ENCODE peak calls at places on chromosomes 5 and 9, in seven cellular contexts. P is HT1080; M is EL; X is BJ; D is activated naive CD4-positive, alpha-beta T cell; Y is naive thymus-derived CD8-positive, alpha-beta T cell; J is glomerular endothelial cell. Z is an unnamed sample.

GRCh38 chr5:97903742-97904141 is 720.7 kb upstream of the RIOK2 start:
- DNase-seq in J (no peak), M (no peak), P (no peak), Y (no peak), X (no peak), D (no peak), Z (no peak)

GRCh38 chr9:761793-762190 is 79.7 kb upstream of the DMRT1 start:
- DNase-seq in Y (no peak), D (no peak), P (no peak), X (no peak), J (no peak), M (no peak), Z (no peak)

GRCh38 chr9:134684375-134684723 is 42.7 kb downstream of the COL5A1 start:
- DNase-seq in X (no peak), P (no peak), Y (no peak), D (no peak), J (no peak), M (no peak), Z (no peak)

GRCh38 chr5:142491260-142491659 is 166.4 kb upstream of the SPRY4 start:
- DNase-seq in J (no peak), D (no peak), X (no peak), P (no peak), M (no peak), Y (no peak), Z (no peak)

GRCh38 chr5:1868886-1869285 is 13.8 kb downstream of the IRX4 start:
- DNase-seq in Y (no peak), M (no peak), P (no peak), X (no peak), D (no peak), J (no peak), Z (no peak)

GRCh38 chr9:98811051-98811650 is 3.7 kb downstream of the GALNT12 start:
- DNase-seq in Y (no peak), J (no peak), D (no peak), M (peak; percentile 85), X (peak; percentile 78), P (peak; percentile 58), Z (peak; percentile 73)

GRCh38 chr9:71250626-71251025 is 129.2 kb upstream of the TRPM3 start:
- DNase-seq in P (no peak), M (no peak), J (no peak), D (no peak), X (no peak), Y (no peak), Z (no peak)

GRCh38 chr5:170267431-170268152 is 30.0 kb downstream of the LCP2 start:
- DNase-seq in P (peak; percentile 62), J (no peak), D (peak; percentile 69), X (no peak), M (peak; percentile 68), Y (peak; percentile 74), Z (peak; percentile 76)

GRCh38 chr5:32780508-32780919 is 69.4 kb downstream of the NPR3 start:
- DNase-seq in Y (no peak), D (no peak), J (no peak), M (peak; percentile 28), P (no peak), X (no peak), Z (no peak)

GRCh38 chr5:13498279-13498678 is 446.2 kb downstream of the DNAH5 start:
- DNase-seq in D (no peak), J (no peak), Y (no peak), P (no peak), X (no peak), M (no peak), Z (no peak)

GRCh38 chr9:91758491-91758981 is 191.5 kb downstream of the ROR2 start:
- DNase-seq in X (no peak), Y (no peak), D (no peak), J (no peak), P (peak; percentile 31), M (peak; percentile 69), Z (peak; percentile 48)

GRCh38 chr5:76787237-76787636 is 31.6 kb upstream of the F2RL1 start:
- DNase-seq in D (no peak), J (no peak), Y (no peak), P (no peak), M (no peak), X (no peak), Z (peak; percentile 53)

GRCh38 chr5:15384176-15384575 is 115.8 kb upstream of the FBXL7 start:
- DNase-seq in Y (no peak), P (no peak), M (no peak), J (no peak), D (no peak), X (no peak), Z (no peak)

GRCh38 chr9:134545213-134546211 is 96.1 kb upstream of the COL5A1 start:
- DNase-seq in Y (no peak), J (no peak), M (peak; percentile 84), D (no peak), P (no peak), X (peak; percentile 78), Z (no peak)

Z was measured in RWPE1.